ENCODE peak calls at places on chromosome 2, in four cellular contexts. One of them, this sample, is unnamed.

GRCh38 chr2:203824057-203824456 is 43.5 kb upstream of the CTLA4 start:
- DNase-seq in transverse colon: no peak
- DNase-seq in stomach: no peak
- DNase-seq in CD8-positive, alpha-beta T cell: no peak
- DNase-seq in this sample: no peak

GRCh38 chr2:232139171-232139594 is 177.7 kb downstream of the DIS3L2 start:
- DNase-seq in transverse colon: no peak
- DNase-seq in stomach: no peak
- DNase-seq in CD8-positive, alpha-beta T cell: no peak
- DNase-seq in this sample: no peak

GRCh38 chr2:172931256-172931894 is 144.3 kb upstream of the MAP3K20 start:
- DNase-seq in transverse colon: no peak
- DNase-seq in stomach: no peak
- DNase-seq in CD8-positive, alpha-beta T cell: no peak
- DNase-seq in this sample: no peak

GRCh38 chr2:144509548-144510205 is 10.2 kb downstream of the ZEB2 start:
- DNase-seq in transverse colon: no peak
- DNase-seq in stomach: no peak
- DNase-seq in CD8-positive, alpha-beta T cell: no peak
- DNase-seq in this sample: no peak

GRCh38 chr2:1819396-1819795 is 75.1 kb upstream of the PXDN start:
- DNase-seq in transverse colon: no peak
- DNase-seq in stomach: no peak
- DNase-seq in CD8-positive, alpha-beta T cell: no peak
- DNase-seq in this sample: no peak

GRCh38 chr2:3126686-3127278 is 250.8 kb downstream of the EIPR1 start:
- DNase-seq in transverse colon: no peak
- DNase-seq in stomach: no peak
- DNase-seq in CD8-positive, alpha-beta T cell: no peak
- DNase-seq in this sample: no peak

GRCh38 chr2:88596141-88596830 is 31.0 kb downstream of the EIF2AK3 start:
- DNase-seq in transverse colon: no peak
- DNase-seq in stomach: no peak
- DNase-seq in CD8-positive, alpha-beta T cell: no peak
- DNase-seq in this sample: no peak

GRCh38 chr2:85266424-85267041 is 61.3 kb downstream of the TGOLN2 start:
- DNase-seq in transverse colon: peak; percentile 87
- DNase-seq in stomach: peak; percentile 86
- DNase-seq in CD8-positive, alpha-beta T cell: peak; percentile 49
- DNase-seq in this sample: peak; percentile 88

GRCh38 chr2:219471476-219472371 is 27.0 kb upstream of the GMPPA start:
- DNase-seq in transverse colon: no peak
- DNase-seq in stomach: no peak
- DNase-seq in CD8-positive, alpha-beta T cell: no peak
- DNase-seq in this sample: no peak

GRCh38 chr2:219469186-219469724 is 29.4 kb upstream of the GMPPA start:
- DNase-seq in transverse colon: no peak
- DNase-seq in stomach: no peak
- DNase-seq in CD8-positive, alpha-beta T cell: no peak
- DNase-seq in this sample: no peak

GRCh38 chr2:219472629-219473187 is 26.0 kb upstream of the GMPPA start:
- DNase-seq in transverse colon: no peak
- DNase-seq in stomach: no peak
- DNase-seq in CD8-positive, alpha-beta T cell: no peak
- DNase-seq in this sample: no peak

GRCh38 chr2:219468410-219469185 is 30.1 kb upstream of the GMPPA start:
- DNase-seq in transverse colon: no peak
- DNase-seq in stomach: no peak
- DNase-seq in CD8-positive, alpha-beta T cell: no peak
- DNase-seq in this sample: no peak

DNA sequence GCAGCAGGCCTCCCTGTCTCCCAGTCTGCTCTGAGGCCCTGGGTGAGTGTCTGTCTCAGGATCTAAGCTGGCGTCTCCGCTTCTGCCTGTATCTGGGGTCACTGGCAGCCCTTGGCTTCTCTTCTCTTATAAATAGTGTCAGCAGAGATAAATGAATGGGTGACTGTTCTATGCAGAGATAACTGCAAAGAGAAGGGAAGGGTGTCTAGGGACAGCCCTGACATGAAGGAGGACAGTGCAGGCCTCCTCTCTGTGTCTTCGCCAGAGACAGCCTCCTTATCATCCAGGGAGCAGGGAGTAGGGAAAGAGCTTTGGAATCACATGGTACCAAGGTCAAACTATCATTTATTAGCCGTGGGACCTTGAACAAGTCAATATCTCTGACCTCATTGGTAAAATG is 28.3 kb upstream of the GMPPA start:
- DNase-seq in transverse colon: no peak
- DNase-seq in stomach: no peak
- DNase-seq in CD8-positive, alpha-beta T cell: no peak
- DNase-seq in this sample: no peak
- H3K4me1 ChIP-seq in transverse colon: no peaks in the 10 kb centered on the region
- H3K4me1 ChIP-seq in stomach: peaks cover 36% of the 10 kb centered on the region
- H3K4me1 ChIP-seq in CD8-positive, alpha-beta T cell: no peaks in the 10 kb centered on the region
- H3K4me1 ChIP-seq in this sample: no peaks in the 10 kb centered on the region

DNA sequence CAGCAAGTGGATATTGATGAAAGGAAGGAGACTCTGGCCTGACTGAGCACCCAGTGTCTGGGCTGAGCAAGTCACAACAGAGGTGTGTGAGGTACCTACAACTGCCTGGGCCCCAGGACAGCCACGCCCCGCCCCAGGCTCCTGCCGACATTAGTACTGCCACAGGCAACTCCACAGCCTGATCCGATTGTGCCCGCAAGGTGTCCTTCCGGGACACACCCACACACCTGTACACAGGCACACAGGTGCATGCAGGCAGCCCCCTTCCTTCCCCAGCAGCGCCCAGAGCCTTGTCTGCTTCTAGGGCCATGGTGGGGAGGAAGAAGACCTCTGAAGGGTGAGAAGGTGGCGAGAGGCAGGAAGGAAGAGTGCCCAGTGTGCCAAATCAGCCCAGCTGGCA is 83.6 kb downstream of the TNS1 start:
- DNase-seq in transverse colon: no peak
- DNase-seq in stomach: no peak
- DNase-seq in CD8-positive, alpha-beta T cell: no peak
- DNase-seq in this sample: no peak
- H3K4me1 ChIP-seq in transverse colon: peaks cover 33% of the 10 kb centered on the region
- H3K4me1 ChIP-seq in stomach: peaks cover 98% of the 10 kb centered on the region
- H3K4me1 ChIP-seq in CD8-positive, alpha-beta T cell: no peaks in the 10 kb centered on the region
- H3K4me1 ChIP-seq in this sample: peaks cover 6% of the 10 kb centered on the region

DNA sequence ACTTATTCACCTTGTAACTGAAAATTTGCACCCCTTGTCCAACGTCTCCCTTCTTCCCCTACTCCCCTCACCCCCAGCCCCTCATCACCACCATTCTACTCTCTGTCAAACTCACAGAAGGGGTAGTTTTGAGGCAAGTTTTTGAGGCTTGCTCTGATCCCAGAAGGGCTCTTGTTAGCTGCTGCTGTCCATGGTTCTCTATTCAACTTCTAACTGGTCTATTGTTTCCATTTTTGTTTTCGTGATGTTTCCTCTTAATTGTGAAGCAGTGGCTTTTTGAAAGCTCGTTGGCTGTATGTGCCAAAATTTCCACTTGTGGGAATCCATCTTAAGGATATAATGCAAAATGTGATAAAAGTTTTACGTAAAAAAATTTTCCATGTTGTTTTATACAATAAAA is 92.5 kb upstream of the CRACDL start:
- DNase-seq in transverse colon: no peak
- DNase-seq in stomach: no peak
- DNase-seq in CD8-positive, alpha-beta T cell: no peak
- DNase-seq in this sample: no peak
- H3K4me1 ChIP-seq in transverse colon: no peaks in the 10 kb centered on the region
- H3K4me1 ChIP-seq in stomach: no peaks in the 10 kb centered on the region
- H3K4me1 ChIP-seq in CD8-positive, alpha-beta T cell: no peaks in the 10 kb centered on the region
- H3K4me1 ChIP-seq in this sample: no peaks in the 10 kb centered on the region

DNA sequence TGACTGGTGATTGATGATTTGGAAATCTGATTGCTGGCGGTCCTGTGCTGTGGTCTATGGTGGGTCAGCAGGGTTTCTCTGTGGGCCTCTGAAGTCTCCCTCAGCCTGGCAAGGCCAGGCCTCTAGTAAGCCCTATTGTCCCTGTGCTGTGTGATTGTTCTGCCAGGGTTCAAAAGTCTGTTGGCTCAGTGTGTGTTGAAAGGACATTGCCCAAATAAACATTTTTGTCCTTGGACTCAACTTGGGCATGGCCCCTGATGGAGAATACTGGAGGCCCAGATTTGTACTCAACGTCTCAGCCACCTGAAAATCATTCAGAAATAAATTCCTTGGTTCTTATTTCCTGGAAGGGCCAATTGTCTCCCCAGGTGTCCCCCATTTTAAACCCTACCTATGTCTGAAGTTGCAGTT is 74.4 kb downstream of the MAP4K4 start:
- DNase-seq in transverse colon: no peak
- DNase-seq in stomach: no peak
- DNase-seq in CD8-positive, alpha-beta T cell: no peak
- DNase-seq in this sample: no peak
- H3K4me1 ChIP-seq in transverse colon: peaks cover 25% of the 10 kb centered on the region
- H3K4me1 ChIP-seq in stomach: peaks cover 78% of the 10 kb centered on the region
- H3K4me1 ChIP-seq in CD8-positive, alpha-beta T cell: peaks cover 80% of the 10 kb centered on the region
- H3K4me1 ChIP-seq in this sample: no peaks in the 10 kb centered on the region

DNA sequence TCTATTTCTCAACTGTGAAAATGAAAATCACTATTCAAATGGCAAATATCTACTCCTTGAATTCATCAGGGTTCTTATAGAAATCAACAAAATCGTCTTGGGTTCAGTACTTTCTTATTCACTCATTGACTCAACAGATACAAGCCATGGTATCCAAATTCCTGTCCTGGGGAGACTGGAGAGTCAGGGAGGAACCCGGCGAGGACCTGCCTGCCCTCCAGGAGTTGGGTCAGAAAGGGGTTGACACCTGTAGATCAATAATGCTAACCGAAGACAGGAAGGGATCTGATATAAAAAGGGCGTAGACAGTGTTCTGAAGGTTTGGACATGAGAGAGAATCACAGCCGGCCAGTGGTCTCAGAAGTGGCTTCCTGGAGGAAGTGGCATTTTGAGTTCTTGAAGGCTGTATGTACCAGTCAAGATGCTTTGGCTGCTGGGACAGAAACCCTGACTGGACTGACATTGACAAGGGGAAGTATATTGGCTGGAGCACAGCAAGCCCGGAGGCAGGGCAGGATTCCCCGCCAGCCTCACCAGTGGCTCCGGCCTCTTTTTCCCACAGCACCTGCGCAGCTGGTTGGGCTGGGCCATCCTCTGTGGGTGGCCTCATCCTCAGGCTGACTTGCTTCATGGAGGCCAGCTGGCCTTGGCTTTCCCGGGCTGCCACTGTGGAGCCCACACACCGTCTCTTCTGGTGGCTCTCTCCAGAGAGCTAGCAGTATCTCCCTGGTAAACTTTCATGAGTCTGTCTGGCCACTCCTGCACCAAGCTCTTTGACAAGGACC is 3.0 kb downstream of the LRRFIP1 start:
- DNase-seq in transverse colon: no peak
- DNase-seq in stomach: no peak
- DNase-seq in CD8-positive, alpha-beta T cell: no peak
- DNase-seq in this sample: no peak
- H3K4me1 ChIP-seq in transverse colon: peaks cover 10% of the 10 kb centered on the region
- H3K4me1 ChIP-seq in stomach: peaks cover 47% of the 10 kb centered on the region
- H3K4me1 ChIP-seq in CD8-positive, alpha-beta T cell: peaks cover 8% of the 10 kb centered on the region
- H3K4me1 ChIP-seq in this sample: peaks cover 5% of the 10 kb centered on the region

DNA sequence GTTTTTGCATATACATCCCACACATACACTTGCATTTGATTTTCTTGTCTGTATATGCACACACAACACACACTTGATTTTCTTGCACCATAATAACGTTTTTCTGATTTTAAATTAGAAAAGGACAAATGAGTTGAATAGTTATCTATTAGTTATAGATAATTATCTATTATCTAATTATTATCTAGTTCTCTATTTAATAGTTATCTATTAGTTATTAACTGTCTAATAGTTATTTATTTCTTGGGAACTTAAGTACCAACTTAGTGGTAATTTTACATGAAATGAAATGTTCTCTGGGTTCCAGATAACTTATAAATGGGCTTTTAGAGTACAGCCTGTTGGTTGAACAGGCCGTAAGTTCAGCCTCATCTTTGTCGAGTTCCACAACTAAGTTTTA is 23.0 kb downstream of the INPP4A start:
- DNase-seq in transverse colon: no peak
- DNase-seq in stomach: no peak
- DNase-seq in CD8-positive, alpha-beta T cell: no peak
- DNase-seq in this sample: no peak
- H3K4me1 ChIP-seq in transverse colon: peaks cover 21% of the 10 kb centered on the region
- H3K4me1 ChIP-seq in stomach: peaks cover 61% of the 10 kb centered on the region
- H3K4me1 ChIP-seq in CD8-positive, alpha-beta T cell: peaks cover 93% of the 10 kb centered on the region
- H3K4me1 ChIP-seq in this sample: no peaks in the 10 kb centered on the region

This sample was measured in colonic mucosa.